ENCODE peak calls at places on chromosomes 2 and 18, in eight cellular contexts. B is right cardiac atrium; O is AG04450; J is psoas muscle; Q is cardiac muscle cell; I is CD4-positive, alpha-beta T cell; K is SJSA1; R is H9. Y is an unnamed sample.
A peak's percentile ranks its signal among the peaks of the same experiment; 100 is the strongest.

GRCh38 chr2:100606740-100607343 is 44.0 kb downstream of the PDCL3 start:
- DNase-seq in O (no peak), B (no peak), J (no peak), Q (peak; percentile 52), I (no peak), K (peak; percentile 32), R (peak; percentile 69), Y (no peak)

GRCh38 chr2:15793078-15793913 is 147.1 kb upstream of the MYCN start:
- DNase-seq in R (no peak), J (no peak), I (no peak), O (no peak), Q (no peak), K (no peak), B (no peak), Y (no peak)

GRCh38 chr2:179020156-179020750 is 29.7 kb downstream of the CCDC141 start:
- DNase-seq in Q (peak; percentile 3), K (no peak), O (no peak), I (peak; percentile 25), J (no peak), R (peak; percentile 67), B (no peak), Y (no peak)

GRCh38 chr2:199704358-199705238 is 146.4 kb downstream of the FTCDNL1 start:
- DNase-seq in O (no peak), B (no peak), J (no peak), R (peak; percentile 45), I (no peak), Q (peak; percentile 21), K (peak; percentile 10), Y (no peak)

GRCh38 chr18:23939896-23940295 is 74.7 kb upstream of the TTC39C start:
- DNase-seq in O (no peak), B (no peak), R (no peak), J (no peak), I (no peak), Q (no peak), K (no peak), Y (no peak)

GRCh38 chr2:45128580-45128997 is 119.3 kb upstream of the SIX2 start:
- DNase-seq in K (peak; percentile 85), B (peak; percentile 55), R (no peak), Q (peak; percentile 98), O (peak; percentile 78), J (peak; percentile 64), I (no peak), Y (no peak)

GRCh38 chr2:216071452-216071851 is 10.2 kb downstream of the PECR start:
- DNase-seq in O (no peak), B (no peak), J (no peak), Q (peak; percentile 68), R (no peak), I (no peak), K (no peak), Y (no peak)

GRCh38 chr2:166230024-166230723 is 102.4 kb upstream of the SCN1A start:
- DNase-seq in O (no peak), Q (peak; percentile 52), J (no peak), K (peak; percentile 71), I (no peak), B (no peak), R (no peak), Y (no peak)

GRCh38 chr2:195766691-195767090 is 109.7 kb downstream of the SLC39A10 start:
- DNase-seq in R (no peak), O (no peak), Q (no peak), B (no peak), K (no peak), I (no peak), J (no peak), Y (no peak)

GRCh38 chr2:178345951-178346350 is 105.0 kb downstream of the PRKRA start:
- DNase-seq in J (no peak), I (no peak), B (no peak), R (no peak), Q (no peak), K (no peak), O (no peak), Y (no peak)

GRCh38 chr2:151422917-151423439 is 13.3 kb downstream of the RIF1 start:
- DNase-seq in K (no peak), Q (no peak), O (no peak), I (no peak), B (no peak), R (no peak), J (no peak), Y (no peak)

GRCh38 chr18:68861365-68861764 is 63.5 kb downstream of the CCDC102B start:
- DNase-seq in Q (no peak), R (no peak), O (no peak), J (no peak), I (no peak), B (no peak), K (no peak), Y (no peak)

GRCh38 chr2:39920318-39920775 is 141.3 kb upstream of the THUMPD2 start:
- DNase-seq in B (no peak), O (no peak), J (no peak), I (no peak), R (peak; percentile 42), K (no peak), Q (no peak), Y (no peak)

GRCh38 chr2:234395801-234396478 is 100.9 kb downstream of the ARL4C start:
- DNase-seq in I (no peak), Q (no peak), R (no peak), B (no peak), J (peak; percentile 24), O (no peak), K (no peak), Y (no peak)

GRCh38 chr18:3524706-3525105 is 74.7 kb downstream of the TGIF1 start:
- DNase-seq in K (no peak), Q (no peak), B (no peak), R (no peak), J (no peak), I (no peak), O (no peak), Y (no peak)

GRCh38 chr18:57475903-57476302 is 40.7 kb downstream of the ONECUT2 start:
- DNase-seq in Q (no peak), I (no peak), J (no peak), K (no peak), R (no peak), O (no peak), B (no peak), Y (no peak)

GRCh38 chr2:215654177-215654850 is 218.4 kb upstream of the FN1 start:
- DNase-seq in J (no peak), O (peak; percentile 26), Q (peak; percentile 77), I (no peak), K (no peak), R (no peak), B (no peak), Y (no peak)

GRCh38 chr2:86337235-86338099 is at the start of gene REEP1:
- DNase-seq in O (no peak), K (no peak), Q (peak; percentile 10), J (peak; percentile 48), B (peak; percentile 34), I (no peak), R (peak; percentile 43), Y (peak; percentile 20)

DNA sequence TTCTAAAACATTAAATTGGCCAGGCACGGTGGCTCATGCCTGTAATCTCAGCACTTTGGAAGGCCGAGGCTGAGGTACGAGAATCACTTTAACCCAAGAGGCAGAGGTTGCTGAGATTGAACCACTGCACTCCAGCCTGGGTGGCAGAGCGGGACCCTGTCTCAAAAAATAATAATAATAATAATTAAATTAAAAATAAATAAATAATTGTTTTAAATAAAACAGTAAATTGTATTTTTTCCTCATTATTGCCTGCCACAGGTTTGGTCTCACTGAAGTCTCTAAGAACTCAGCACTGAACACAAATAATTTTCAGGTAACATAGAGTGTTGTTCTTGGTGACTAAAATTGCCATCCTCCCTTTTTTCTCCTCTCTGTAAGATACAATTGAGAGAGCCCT is 19.8 kb downstream of the COL5A2 start:
- DNase-seq in O (no peak), J (no peak), I (no peak), Q (no peak), R (no peak), K (no peak), B (no peak), Y (no peak)
- H3K27ac ChIP-seq in O (no peak overlapping the region), J (no peak overlapping the region), I (no peak overlapping the region), Q (no peak overlapping the region), R (no peak overlapping the region), K (no peak overlapping the region), B (no peak overlapping the region), Y (no peak overlapping the region)

GRCh38 chr18:25256439-25256838 is 95.5 kb downstream of the ZNF521 start:
- DNase-seq in R (no peak), B (no peak), K (no peak), I (no peak), Q (no peak), J (no peak), O (no peak), Y (no peak)

GRCh38 chr18:25253779-25254178 is 98.2 kb downstream of the ZNF521 start:
- DNase-seq in J (no peak), B (no peak), O (no peak), I (no peak), K (no peak), R (no peak), Q (no peak), Y (no peak)

GRCh38 chr18:25250610-25250859 is 101.4 kb downstream of the ZNF521 start:
- DNase-seq in K (no peak), B (no peak), R (no peak), Q (no peak), O (no peak), J (no peak), I (no peak), Y (no peak)

GRCh38 chr18:25251127-25251526 is 100.8 kb downstream of the ZNF521 start:
- DNase-seq in Q (no peak), J (no peak), K (no peak), O (no peak), B (no peak), R (no peak), I (no peak), Y (no peak)

GRCh38 chr18:25253136-25253535 is 98.8 kb downstream of the ZNF521 start:
- DNase-seq in J (no peak), K (no peak), I (no peak), Q (no peak), O (no peak), B (no peak), R (no peak), Y (no peak)
- H3K27ac ChIP-seq in J (no peak overlapping the region), K (no peak overlapping the region), I (no peak overlapping the region), Q (no peak overlapping the region), O (no peak overlapping the region), B (no peak overlapping the region), R (no peak overlapping the region), Y (no peak overlapping the region)

GRCh38 chr2:4247796-4248195 is 544.4 kb downstream of the DCDC2C start:
- DNase-seq in I (no peak), Q (no peak), K (no peak), J (no peak), O (no peak), R (no peak), B (no peak), Y (no peak)
- H3K27ac ChIP-seq in I (no peak overlapping the region), Q (no peak overlapping the region), K (no peak overlapping the region), J (no peak overlapping the region), O (no peak overlapping the region), R (no peak overlapping the region), B (no peak overlapping the region), Y (no peak overlapping the region)

DNA sequence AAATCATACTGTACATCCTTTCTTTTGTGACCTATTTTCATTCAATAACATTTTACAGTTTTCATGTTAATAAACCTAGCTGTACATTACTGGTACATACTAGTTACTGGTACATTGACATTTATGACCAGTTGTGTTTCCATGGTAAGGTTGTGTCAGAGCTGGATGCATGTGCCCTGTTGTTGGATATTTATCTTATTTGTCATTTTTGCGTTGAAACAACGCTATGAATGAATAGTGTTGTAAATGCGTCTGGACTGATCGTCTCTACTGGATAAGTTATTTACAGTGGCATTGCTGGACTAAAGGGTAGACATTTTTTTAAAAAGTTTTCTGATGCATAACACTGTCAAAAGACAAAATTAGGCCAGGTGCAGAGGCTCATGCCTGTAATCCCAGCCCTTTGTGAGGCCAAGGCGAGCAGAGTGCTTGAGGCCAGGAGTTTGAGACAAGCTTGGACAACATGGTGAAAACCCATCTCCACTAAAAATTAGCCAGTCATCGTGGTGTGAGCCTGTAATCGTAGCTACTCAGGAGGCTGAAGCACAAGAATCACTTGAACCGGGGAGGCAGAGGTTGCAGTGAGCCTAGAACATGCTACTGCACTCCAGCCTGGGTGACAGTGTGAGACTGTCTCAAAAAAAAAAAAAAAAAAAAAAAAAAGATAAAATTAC is 40.2 kb downstream of the MCFD2 start:
- DNase-seq in R (no peak), I (no peak), B (no peak), J (no peak), K (no peak), Q (no peak), O (no peak), Y (no peak)
- H3K27ac ChIP-seq in R (no peak overlapping the region), I (no peak overlapping the region), B (no peak overlapping the region), J (peak overlapping the region; percentile 36), K (peak overlapping the region; percentile 3), Q (no peak overlapping the region), O (no peak overlapping the region), Y (no peak overlapping the region)

Y was measured in caudate nucleus.